ENCODE peak calls at places on chromosomes 1 and 21, in ten cellular contexts. One of them, this sample, is unnamed.

GRCh38 chr1:158196461-158196860 is 15.8 kb downstream of the CD1D start:
- DNase-seq in right atrium auricular region: no peak
- DNase-seq in IMR-90: no peak
- DNase-seq in AG09319: no peak
- DNase-seq in choroid plexus epithelial cell: no peak
- DNase-seq in GM12865: no peak
- DNase-seq in BE2C: no peak
- DNase-seq in fibroblast of lung: no peak
- DNase-seq in neural progenitor cell: no peak
- DNase-seq in MM.1S: no peak
- DNase-seq in this sample: no peak

GRCh38 chr21:40253112-40253511 is 385.9 kb downstream of the PCP4 start:
- DNase-seq in neural progenitor cell: no peak
- DNase-seq in BE2C: no peak
- DNase-seq in GM12865: no peak
- DNase-seq in choroid plexus epithelial cell: no peak
- DNase-seq in MM.1S: no peak
- DNase-seq in right atrium auricular region: no peak
- DNase-seq in AG09319: no peak
- DNase-seq in fibroblast of lung: no peak
- DNase-seq in IMR-90: no peak
- DNase-seq in this sample: no peak

GRCh38 chr21:37153935-37154350 is 80.9 kb downstream of the TTC3 start:
- DNase-seq in fibroblast of lung: peak
- DNase-seq in AG09319: no peak
- DNase-seq in choroid plexus epithelial cell: peak
- DNase-seq in GM12865: no peak
- DNase-seq in IMR-90: peak
- DNase-seq in neural progenitor cell: peak
- DNase-seq in right atrium auricular region: no peak
- DNase-seq in BE2C: no peak
- DNase-seq in MM.1S: no peak
- DNase-seq in this sample: no peak

GRCh38 chr1:91559838-91560514 is 59.3 kb downstream of the CDC7 start:
- DNase-seq in right atrium auricular region: no peak
- DNase-seq in MM.1S: no peak
- DNase-seq in neural progenitor cell: no peak
- DNase-seq in fibroblast of lung: no peak
- DNase-seq in AG09319: no peak
- DNase-seq in choroid plexus epithelial cell: no peak
- DNase-seq in GM12865: no peak
- DNase-seq in IMR-90: no peak
- DNase-seq in BE2C: no peak
- DNase-seq in this sample: no peak

GRCh38 chr1:77134359-77134758 is 84.9 kb downstream of the PIGK start:
- DNase-seq in IMR-90: peak
- DNase-seq in MM.1S: no peak
- DNase-seq in right atrium auricular region: no peak
- DNase-seq in GM12865: no peak
- DNase-seq in neural progenitor cell: no peak
- DNase-seq in BE2C: no peak
- DNase-seq in choroid plexus epithelial cell: peak
- DNase-seq in AG09319: no peak
- DNase-seq in fibroblast of lung: no peak
- DNase-seq in this sample: no peak

GRCh38 chr1:19029191-19030085 is 73.0 kb upstream of the IFFO2 start:
- DNase-seq in fibroblast of lung: no peak
- DNase-seq in MM.1S: no peak
- DNase-seq in GM12865: no peak
- DNase-seq in AG09319: no peak
- DNase-seq in right atrium auricular region: no peak
- DNase-seq in BE2C: peak
- DNase-seq in neural progenitor cell: no peak
- DNase-seq in choroid plexus epithelial cell: no peak
- DNase-seq in IMR-90: no peak
- DNase-seq in this sample: no peak

GRCh38 chr1:23585321-23586022 is 26.2 kb upstream of the ID3 start:
- DNase-seq in AG09319: peak
- DNase-seq in right atrium auricular region: no peak
- DNase-seq in neural progenitor cell: no peak
- DNase-seq in BE2C: no peak
- DNase-seq in choroid plexus epithelial cell: peak
- DNase-seq in GM12865: no peak
- DNase-seq in IMR-90: peak
- DNase-seq in fibroblast of lung: peak
- DNase-seq in MM.1S: no peak
- DNase-seq in this sample: no peak

GRCh38 chr1:28642847-28643635 is at the start of gene TAF12:
- DNase-seq in neural progenitor cell: peak
- DNase-seq in IMR-90: peak
- DNase-seq in fibroblast of lung: peak
- DNase-seq in choroid plexus epithelial cell: peak
- DNase-seq in GM12865: peak
- DNase-seq in BE2C: peak
- DNase-seq in MM.1S: peak
- DNase-seq in right atrium auricular region: peak
- DNase-seq in AG09319: peak
- DNase-seq in this sample: peak

GRCh38 chr1:47527653-47528272 is 89.9 kb downstream of the FOXD2 start:
- DNase-seq in right atrium auricular region: no peak
- DNase-seq in GM12865: peak
- DNase-seq in IMR-90: no peak
- DNase-seq in AG09319: no peak
- DNase-seq in neural progenitor cell: peak
- DNase-seq in BE2C: no peak
- DNase-seq in fibroblast of lung: no peak
- DNase-seq in choroid plexus epithelial cell: peak
- DNase-seq in MM.1S: no peak
- DNase-seq in this sample: no peak

GRCh38 chr1:155178441-155179106 is 4.9 kb downstream of the TRIM46 start:
- DNase-seq in fibroblast of lung: no peak
- DNase-seq in IMR-90: no peak
- DNase-seq in BE2C: no peak
- DNase-seq in neural progenitor cell: no peak
- DNase-seq in AG09319: no peak
- DNase-seq in choroid plexus epithelial cell: no peak
- DNase-seq in right atrium auricular region: no peak
- DNase-seq in MM.1S: no peak
- DNase-seq in GM12865: no peak
- DNase-seq in this sample: peak

GRCh38 chr1:50981741-50982140 is 11.7 kb downstream of the CDKN2C start:
- DNase-seq in BE2C: no peak
- DNase-seq in neural progenitor cell: no peak
- DNase-seq in fibroblast of lung: no peak
- DNase-seq in MM.1S: no peak
- DNase-seq in right atrium auricular region: no peak
- DNase-seq in AG09319: no peak
- DNase-seq in choroid plexus epithelial cell: no peak
- DNase-seq in GM12865: no peak
- DNase-seq in IMR-90: no peak
- DNase-seq in this sample: no peak

GRCh38 chr1:41783189-41783639 is 135.5 kb downstream of the HIVEP3 start:
- DNase-seq in BE2C: no peak
- DNase-seq in AG09319: peak
- DNase-seq in MM.1S: no peak
- DNase-seq in right atrium auricular region: no peak
- DNase-seq in fibroblast of lung: peak
- DNase-seq in neural progenitor cell: no peak
- DNase-seq in choroid plexus epithelial cell: peak
- DNase-seq in GM12865: no peak
- DNase-seq in IMR-90: peak
- DNase-seq in this sample: no peak

GRCh38 chr1:25820247-25821111 is 725 bp downstream of the MTFR1L start:
- DNase-seq in AG09319: no peak
- DNase-seq in MM.1S: peak
- DNase-seq in choroid plexus epithelial cell: peak
- DNase-seq in IMR-90: peak
- DNase-seq in neural progenitor cell: peak
- DNase-seq in right atrium auricular region: no peak
- DNase-seq in fibroblast of lung: peak
- DNase-seq in GM12865: peak
- DNase-seq in BE2C: peak
- DNase-seq in this sample: peak
- TF ChIP-seq CTCF in AG09319: no peak
- TF ChIP-seq CTCF in MM.1S: no peak
- TF ChIP-seq CTCF in choroid plexus epithelial cell: no peak
- TF ChIP-seq CTCF in IMR-90: no peak
- TF ChIP-seq CTCF in neural progenitor cell: no peak
- TF ChIP-seq CTCF in right atrium auricular region: no peak
- TF ChIP-seq CTCF in fibroblast of lung: no peak
- TF ChIP-seq CTCF in GM12865: no peak
- TF ChIP-seq CTCF in BE2C: no peak
- TF ChIP-seq CTCF in this sample: no peak

DNA sequence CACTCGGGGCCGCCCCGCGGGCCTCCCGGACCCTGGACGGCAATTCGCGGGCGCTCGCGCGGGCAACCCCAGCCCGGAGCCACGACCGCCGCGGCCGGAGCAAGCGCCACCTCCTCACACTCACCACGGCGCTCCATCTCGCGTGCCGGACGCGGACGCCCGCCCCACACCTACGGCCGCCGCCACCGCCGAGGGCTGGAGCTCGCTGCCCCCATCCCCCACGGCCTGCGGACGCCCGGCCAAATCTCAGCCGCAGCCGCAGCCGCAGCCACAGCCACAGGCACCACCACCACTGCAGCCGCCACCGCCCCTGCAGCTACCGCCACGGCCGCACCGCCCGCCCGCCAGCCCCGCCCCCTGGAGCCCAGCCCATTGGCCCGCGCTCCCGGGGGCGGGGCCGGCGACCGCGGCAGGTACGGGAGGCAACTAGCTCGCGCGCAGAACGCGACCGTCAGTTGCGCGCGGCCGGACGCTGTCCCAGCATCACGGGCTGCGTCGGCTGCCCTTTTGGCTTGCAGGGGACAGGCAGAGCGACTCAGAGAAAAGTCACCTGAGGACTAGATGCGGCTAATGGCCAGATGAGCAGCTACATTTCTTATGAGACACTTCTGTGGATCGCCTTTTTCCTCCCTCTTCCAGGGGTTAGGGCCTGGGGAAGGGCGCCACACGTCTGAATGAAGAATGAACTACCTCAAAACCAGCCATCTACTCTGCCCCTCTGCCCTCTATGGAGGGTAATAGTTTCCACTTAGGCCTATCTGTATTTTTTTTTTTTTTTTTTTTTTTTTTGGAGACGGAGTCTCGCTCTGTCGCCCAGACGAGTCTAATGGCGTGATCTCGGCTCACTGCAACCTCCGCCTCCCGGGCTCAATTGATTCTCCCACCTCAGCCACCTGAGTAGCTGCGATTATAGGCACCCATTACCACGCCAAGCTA is at the start of gene ARHGAP29:
- DNase-seq in MM.1S: peak
- DNase-seq in neural progenitor cell: peak
- DNase-seq in AG09319: peak
- DNase-seq in BE2C: peak
- DNase-seq in IMR-90: peak
- DNase-seq in fibroblast of lung: peak
- DNase-seq in GM12865: peak
- DNase-seq in right atrium auricular region: peak
- DNase-seq in choroid plexus epithelial cell: peak
- DNase-seq in this sample: peak
- TF ChIP-seq CTCF in MM.1S: no peak
- TF ChIP-seq CTCF in neural progenitor cell: peak
- TF ChIP-seq CTCF in AG09319: no peak
- TF ChIP-seq CTCF in BE2C: peak
- TF ChIP-seq CTCF in IMR-90: no peak
- TF ChIP-seq CTCF in fibroblast of lung: peak
- TF ChIP-seq CTCF in GM12865: no peak
- TF ChIP-seq CTCF in right atrium auricular region: no peak
- TF ChIP-seq CTCF in choroid plexus epithelial cell: peak
- TF ChIP-seq CTCF in this sample: no peak

GRCh38 chr1:65630855-65631254 is 161.8 kb upstream of the PDE4B start:
- DNase-seq in right atrium auricular region: no peak
- DNase-seq in BE2C: no peak
- DNase-seq in fibroblast of lung: peak
- DNase-seq in AG09319: no peak
- DNase-seq in choroid plexus epithelial cell: peak
- DNase-seq in GM12865: no peak
- DNase-seq in MM.1S: no peak
- DNase-seq in neural progenitor cell: no peak
- DNase-seq in IMR-90: peak
- DNase-seq in this sample: no peak
- TF ChIP-seq CTCF in right atrium auricular region: no peak
- TF ChIP-seq CTCF in BE2C: no peak
- TF ChIP-seq CTCF in fibroblast of lung: no peak
- TF ChIP-seq CTCF in AG09319: no peak
- TF ChIP-seq CTCF in choroid plexus epithelial cell: no peak
- TF ChIP-seq CTCF in GM12865: no peak
- TF ChIP-seq CTCF in MM.1S: no peak
- TF ChIP-seq CTCF in neural progenitor cell: no peak
- TF ChIP-seq CTCF in IMR-90: no peak
- TF ChIP-seq CTCF in this sample: no peak

GRCh38 chr1:100538935-100539835 is 1.2 kb downstream of the GPR88 start:
- DNase-seq in fibroblast of lung: peak
- DNase-seq in GM12865: no peak
- DNase-seq in neural progenitor cell: peak
- DNase-seq in MM.1S: peak
- DNase-seq in choroid plexus epithelial cell: no peak
- DNase-seq in IMR-90: peak
- DNase-seq in BE2C: peak
- DNase-seq in AG09319: no peak
- DNase-seq in right atrium auricular region: no peak
- DNase-seq in this sample: peak
- TF ChIP-seq CTCF in fibroblast of lung: peak
- TF ChIP-seq CTCF in GM12865: no peak
- TF ChIP-seq CTCF in neural progenitor cell: peak
- TF ChIP-seq CTCF in MM.1S: no peak
- TF ChIP-seq CTCF in choroid plexus epithelial cell: peak
- TF ChIP-seq CTCF in IMR-90: no peak
- TF ChIP-seq CTCF in BE2C: peak
- TF ChIP-seq CTCF in AG09319: peak
- TF ChIP-seq CTCF in right atrium auricular region: no peak
- TF ChIP-seq CTCF in this sample: no peak

DNA sequence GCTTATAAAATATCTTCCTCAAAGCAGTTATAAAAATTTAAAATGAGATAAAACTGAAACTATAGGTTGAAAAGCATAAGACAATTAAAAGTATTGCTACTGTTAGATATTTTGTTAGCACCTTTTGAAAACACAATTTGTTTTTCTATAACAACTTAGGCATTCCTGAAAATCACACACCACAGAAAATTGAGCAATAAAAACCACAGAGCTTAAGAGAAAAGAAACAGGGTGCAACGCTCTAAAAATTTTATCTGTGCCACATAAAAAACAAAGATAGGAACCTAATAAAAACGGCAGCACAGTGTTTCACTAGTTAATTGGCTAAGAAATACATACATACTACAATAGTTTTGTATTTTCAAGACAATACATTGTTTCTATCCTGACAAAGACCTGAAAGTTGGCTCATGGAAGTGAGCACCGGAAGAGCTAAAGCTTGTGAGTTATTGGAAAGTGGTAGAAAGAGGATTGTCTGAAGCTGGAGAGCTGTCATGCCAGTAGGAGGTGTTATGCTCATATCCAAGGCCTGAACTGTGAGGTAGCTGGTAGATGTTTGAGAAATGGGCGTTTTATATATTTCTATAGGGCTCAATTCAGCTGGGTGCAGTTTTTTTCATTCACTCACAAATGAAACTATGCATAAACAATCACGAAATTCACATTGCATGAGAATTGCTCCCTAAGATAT is 45.8 kb downstream of the RGS7 start:
- DNase-seq in neural progenitor cell: no peak
- DNase-seq in AG09319: no peak
- DNase-seq in GM12865: no peak
- DNase-seq in fibroblast of lung: no peak
- DNase-seq in IMR-90: peak
- DNase-seq in MM.1S: no peak
- DNase-seq in choroid plexus epithelial cell: no peak
- DNase-seq in BE2C: no peak
- DNase-seq in right atrium auricular region: no peak
- DNase-seq in this sample: no peak
- TF ChIP-seq CTCF in neural progenitor cell: no peak
- TF ChIP-seq CTCF in AG09319: peak
- TF ChIP-seq CTCF in GM12865: no peak
- TF ChIP-seq CTCF in fibroblast of lung: peak
- TF ChIP-seq CTCF in IMR-90: peak
- TF ChIP-seq CTCF in MM.1S: no peak
- TF ChIP-seq CTCF in choroid plexus epithelial cell: no peak
- TF ChIP-seq CTCF in BE2C: no peak
- TF ChIP-seq CTCF in right atrium auricular region: no peak
- TF ChIP-seq CTCF in this sample: no peak